ENCODE peak calls at places on chromosome 13, in seven cellular contexts. M, C, G, E, J, D and Q are unnamed samples.

GRCh38 chr13:73364706-73365105 is 305.9 kb downstream of the KLF5 start:
- DNase-seq in M (no peak), C (no peak), G (no peak), E (no peak), J (no peak), D (no peak), Q (no peak)

GRCh38 chr13:90968510-90968909 is 379.0 kb upstream of the MIR17HG start:
- DNase-seq in M (no peak), C (peak), G (peak), E (peak), J (peak), D (peak), Q (no peak)

GRCh38 chr13:111922086-111922485 is 144.9 kb upstream of the SOX1 start:
- DNase-seq in M (no peak), C (no peak), G (peak), E (no peak), J (no peak), D (no peak), Q (no peak)

GRCh38 chr13:98570929-98571372 is 6.0 kb downstream of the STK24 start:
- DNase-seq in M (no peak), C (no peak), G (no peak), E (no peak), J (peak), D (no peak), Q (no peak)

GRCh38 chr13:46654956-46655726 is 102.2 kb downstream of the LRCH1 start:
- DNase-seq in M (no peak), C (no peak), G (no peak), E (no peak), J (no peak), D (no peak), Q (peak)

GRCh38 chr13:85589021-85589420 is 210.2 kb downstream of the SLITRK6 start:
- DNase-seq in M (no peak), C (no peak), G (no peak), E (no peak), J (no peak), D (no peak), Q (no peak)

GRCh38 chr13:77846173-77846572 is 72.5 kb downstream of the EDNRB start:
- DNase-seq in M (no peak), C (no peak), G (no peak), E (no peak), J (no peak), D (no peak), Q (no peak)

GRCh38 chr13:23235994-23236393 is 55.2 kb downstream of the SGCG start:
- DNase-seq in M (no peak), C (no peak), G (no peak), E (no peak), J (no peak), D (no peak), Q (no peak)

GRCh38 chr13:76783798-76784197 is 102.4 kb downstream of the KCTD12 start:
- DNase-seq in M (no peak), C (no peak), G (peak), E (peak), J (no peak), D (no peak), Q (no peak)

GRCh38 chr13:91406619-91407018 is 8.2 kb downstream of the GPC5 start:
- DNase-seq in M (peak), C (peak), G (peak), E (peak), J (peak), D (peak), Q (peak)

GRCh38 chr13:43583331-43583730 is 203.4 kb downstream of the ENOX1 start:
- DNase-seq in M (no peak), C (no peak), G (no peak), E (no peak), J (no peak), D (no peak), Q (no peak)

GRCh38 chr13:98368019-98368418 is 190.9 kb upstream of the RNF113B start:
- DNase-seq in M (peak), C (no peak), G (no peak), E (no peak), J (peak), D (no peak), Q (no peak)

GRCh38 chr13:111947876-111948275 is 119.1 kb upstream of the SOX1 start:
- DNase-seq in M (no peak), C (no peak), G (peak), E (no peak), J (no peak), D (peak), Q (no peak)

GRCh38 chr13:77353980-77354379 is 27.1 kb upstream of the MYCBP2 start:
- DNase-seq in M (no peak), C (no peak), G (no peak), E (no peak), J (no peak), D (no peak), Q (no peak)

GRCh38 chr13:33740134-33740538 is 77.8 kb upstream of the RFC3 start:
- DNase-seq in M (peak), C (no peak), G (no peak), E (no peak), J (no peak), D (no peak), Q (no peak)

GRCh38 chr13:75079226-75079625 is 402.7 kb downstream of the TBC1D4 start:
- DNase-seq in M (peak), C (no peak), G (no peak), E (no peak), J (peak), D (no peak), Q (no peak)

GRCh38 chr13:109160357-109160756 is 530.9 kb downstream of the MYO16 start:
- DNase-seq in M (no peak), C (no peak), G (no peak), E (no peak), J (no peak), D (no peak), Q (no peak)

GRCh38 chr13:29767006-29767405 is 83.4 kb downstream of the UBL3 start:
- DNase-seq in M (peak), C (no peak), G (no peak), E (no peak), J (peak), D (no peak), Q (no peak)
- H2BK5ac ChIP-seq in M (no peak), C (no peak), G (no peak), E (no peak), J (no peak), D (no peak), Q (no peak)

DNA sequence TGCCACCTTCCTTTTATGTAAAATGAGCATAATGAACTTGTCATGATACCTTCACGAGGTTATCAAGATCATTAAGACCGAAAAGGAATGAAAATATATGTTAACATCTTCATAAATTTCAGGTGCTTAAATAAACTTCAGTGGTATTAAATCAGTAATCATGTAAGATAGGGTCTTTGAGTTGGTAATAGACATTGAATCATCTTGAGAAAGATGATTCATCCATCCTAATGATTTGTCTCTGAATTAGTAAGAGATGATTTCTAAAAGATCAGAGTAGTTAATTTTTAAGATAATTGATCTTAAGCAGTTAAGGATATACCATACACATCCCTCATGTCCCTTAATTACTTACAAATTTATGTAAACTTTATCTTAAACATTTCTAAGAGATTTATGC is 52.0 kb downstream of the COG3 start:
- DNase-seq in M (no peak), C (no peak), G (no peak), E (no peak), J (no peak), D (no peak), Q (no peak)
- H2BK5ac ChIP-seq in M (no peak), C (no peak), G (no peak), E (no peak), J (no peak), D (no peak), Q (no peak)

DNA sequence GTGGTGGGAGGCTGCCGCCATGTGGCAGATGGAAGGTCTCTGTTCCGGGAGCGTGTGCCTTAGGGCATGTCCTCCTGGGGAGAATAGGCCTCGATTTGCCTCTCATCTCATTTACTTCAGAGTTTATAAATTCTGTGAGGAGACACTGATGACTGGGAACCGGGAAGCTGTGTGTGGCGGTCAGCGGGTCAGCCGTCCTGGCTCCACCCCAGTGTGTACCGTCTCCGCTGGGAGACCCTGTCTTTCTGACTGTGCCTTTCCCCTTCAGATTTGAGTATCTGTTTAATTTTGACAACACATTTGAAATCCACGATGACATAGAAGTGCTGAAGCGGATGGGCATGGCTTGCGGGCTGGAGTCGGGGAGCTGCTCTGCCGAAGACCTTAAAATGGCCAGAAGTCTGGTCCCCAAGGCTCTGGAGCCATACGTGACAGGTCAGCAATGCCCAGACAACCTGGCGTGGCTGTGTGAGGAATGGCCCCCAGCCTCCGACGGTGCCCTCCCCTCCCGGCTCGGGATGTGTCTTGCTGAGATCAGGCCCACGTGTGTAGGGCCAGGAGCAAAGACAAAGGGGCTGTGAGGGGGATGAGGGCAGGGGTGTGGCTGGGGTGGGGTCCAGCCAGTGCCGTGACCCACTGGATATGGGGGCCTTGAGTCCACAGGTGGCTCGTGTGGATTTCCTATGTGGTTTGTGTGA is 21.6 kb downstream of the ATP4B start:
- DNase-seq in M (no peak), C (no peak), G (no peak), E (no peak), J (no peak), D (no peak), Q (no peak)
- H2BK5ac ChIP-seq in M (no peak), C (no peak), G (no peak), E (no peak), J (no peak), D (no peak), Q (no peak)

GRCh38 chr13:68923995-68924394 is 1183.6 kb upstream of the ATXN8OS start:
- DNase-seq in M (no peak), C (no peak), G (no peak), E (no peak), J (no peak), D (no peak), Q (no peak)

GRCh38 chr13:68927387-68928026 is 1180.1 kb upstream of the ATXN8OS start:
- DNase-seq in M (no peak), C (peak), G (peak), E (peak), J (peak), D (no peak), Q (peak)

GRCh38 chr13:68929055-68929454 is 1178.6 kb upstream of the ATXN8OS start:
- DNase-seq in M (no peak), C (no peak), G (no peak), E (no peak), J (no peak), D (no peak), Q (no peak)
- H2BK5ac ChIP-seq in M (no peak), C (no peak), G (no peak), E (no peak), J (no peak), D (no peak), Q (no peak)

GRCh38 chr13:25132021-25132420 is 36.1 kb downstream of the PABPC3 start:
- DNase-seq in M (no peak), C (no peak), G (no peak), E (no peak), J (no peak), D (no peak), Q (no peak)
- H2BK5ac ChIP-seq in M (no peak), C (no peak), G (no peak), E (no peak), J (no peak), D (no peak), Q (no peak)